ENCODE peak calls at places on chromosomes 1 and 21, in nine cellular contexts. A is right cardiac atrium; V is naive thymus-derived CD8-positive, alpha-beta T cell; I is central memory CD8-positive, alpha-beta T cell; N is T-cell; C is activated naive CD8-positive, alpha-beta T cell treated with anti-CD3 and anti-CD28 coated beads, Interleukin-2, amount 10 ng/mL, durations not matched to agents 7 days and 5 days; H is WTC11; B is IMR-90; M is DND-41. P is an unnamed sample.

GRCh38 chr21:20259035-20259867 is 739.0 kb upstream of the NCAM2 start:
- ATAC-seq in H (no peak), C (no peak), A (peak), V (no peak), N (no peak), B (no peak), M (no peak), I (no peak), P (no peak)

GRCh38 chr1:31699341-31699891 is 4.4 kb downstream of the COL16A1 start:
- ATAC-seq in N (peak), C (peak), V (no peak), M (peak), H (no peak), B (no peak), A (no peak), I (peak), P (no peak)

GRCh38 chr1:21904725-21905520 is 32.2 kb downstream of the HSPG2 start:
- ATAC-seq in M (no peak), C (peak), N (no peak), H (no peak), B (no peak), I (no peak), V (no peak), A (peak), P (peak)

GRCh38 chr1:22751124-22751531 is 40.5 kb downstream of the EPHB2 start:
- ATAC-seq in C (no peak), M (no peak), H (peak), I (no peak), V (no peak), B (no peak), A (no peak), N (no peak), P (no peak)

GRCh38 chr1:166253076-166253779 is 86.4 kb upstream of the FAM78B start:
- ATAC-seq in C (no peak), N (no peak), M (no peak), V (no peak), H (no peak), A (no peak), B (no peak), I (no peak), P (no peak)

GRCh38 chr1:197391303-197392226 is 123.5 kb downstream of the CRB1 start:
- ATAC-seq in B (no peak), C (peak), N (peak), V (peak), A (no peak), M (peak), H (peak), I (peak), P (peak)

GRCh38 chr1:183230403-183230802 is 44.3 kb downstream of the LAMC2 start:
- ATAC-seq in H (no peak), N (no peak), C (no peak), M (no peak), A (no peak), V (no peak), B (no peak), I (no peak), P (no peak)

GRCh38 chr1:8017495-8018310 is 8.4 kb downstream of the ERRFI1 start:
- ATAC-seq in H (no peak), A (no peak), I (no peak), V (no peak), B (no peak), M (no peak), C (no peak), N (no peak), P (no peak)

GRCh38 chr1:229655781-229656180 is 29.7 kb downstream of the URB2 start:
- ATAC-seq in C (no peak), B (no peak), M (no peak), N (no peak), A (no peak), V (no peak), I (no peak), H (no peak), P (no peak)

GRCh38 chr1:218754477-218754876 is 409.3 kb downstream of the TGFB2 start:
- ATAC-seq in N (no peak), M (no peak), V (no peak), A (no peak), H (no peak), I (no peak), C (no peak), B (no peak), P (no peak)

GRCh38 chr21:43372663-43373386 is 54.1 kb downstream of the SIK1 start:
- ATAC-seq in A (no peak), V (no peak), I (no peak), N (no peak), M (no peak), B (no peak), C (no peak), H (no peak), P (no peak)

GRCh38 chr1:47931395-47931794 is 65.8 kb downstream of the TRABD2B start:
- ATAC-seq in M (peak), I (no peak), C (no peak), A (no peak), N (no peak), H (peak), V (no peak), B (no peak), P (no peak)

P was measured in activated T-helper 17 cell treated with anti-CD3 and anti-CD28 coated beads, Interleukin-2, amount 50 U/mL, for 72 hours.